ENCODE peak calls at places on chromosomes 11 and 22, in six cellular contexts. One of them, this sample, is unnamed.

GRCh38 chr11:93700830-93701229 is 39.3 kb downstream of the CEP295 start:
- DNase-seq in uterus: no peak
- DNase-seq in cardiac muscle cell: peak; percentile 52
- DNase-seq in suprapubic skin: no peak
- DNase-seq in heart right ventricle: peak; percentile 9
- DNase-seq in K562: no peak
- DNase-seq in this sample: no peak

GRCh38 chr11:127136438-127136837 is 135.9 kb upstream of the KIRREL3 start:
- DNase-seq in K562: no peak
- DNase-seq in uterus: no peak
- DNase-seq in cardiac muscle cell: no peak
- DNase-seq in suprapubic skin: no peak
- DNase-seq in heart right ventricle: no peak
- DNase-seq in this sample: no peak

GRCh38 chr22:32583921-32584335 is 109.3 kb downstream of the FBXO7 start:
- DNase-seq in uterus: no peak
- DNase-seq in cardiac muscle cell: peak; percentile 69
- DNase-seq in K562: no peak
- DNase-seq in heart right ventricle: no peak
- DNase-seq in suprapubic skin: no peak
- DNase-seq in this sample: no peak

GRCh38 chr11:130315354-130315970 is 745 bp upstream of the ZBTB44 start:
- DNase-seq in K562: peak; percentile 14
- DNase-seq in heart right ventricle: peak; percentile 13
- DNase-seq in cardiac muscle cell: peak; percentile 10
- DNase-seq in suprapubic skin: peak; percentile 67
- DNase-seq in uterus: peak; percentile 21
- DNase-seq in this sample: peak; percentile 32

GRCh38 chr11:66080055-66080817 is 10.2 kb downstream of the PACS1 start:
- DNase-seq in K562: peak; percentile 57
- DNase-seq in cardiac muscle cell: peak; percentile 74
- DNase-seq in suprapubic skin: peak; percentile 77
- DNase-seq in uterus: peak; percentile 57
- DNase-seq in heart right ventricle: peak; percentile 22
- DNase-seq in this sample: no peak

GRCh38 chr11:10925149-10925926 is 67.5 kb upstream of the ZBED5 start:
- DNase-seq in uterus: no peak
- DNase-seq in heart right ventricle: no peak
- DNase-seq in K562: no peak
- DNase-seq in cardiac muscle cell: no peak
- DNase-seq in suprapubic skin: no peak
- DNase-seq in this sample: no peak

GRCh38 chr11:79431535-79431934 is 9.3 kb downstream of the TENM4 start:
- DNase-seq in K562: no peak
- DNase-seq in uterus: no peak
- DNase-seq in cardiac muscle cell: no peak
- DNase-seq in heart right ventricle: no peak
- DNase-seq in suprapubic skin: no peak
- DNase-seq in this sample: no peak

GRCh38 chr11:88418508-88418907 is 81.0 kb upstream of the CTSC start:
- DNase-seq in K562: no peak
- DNase-seq in uterus: no peak
- DNase-seq in heart right ventricle: no peak
- DNase-seq in cardiac muscle cell: no peak
- DNase-seq in suprapubic skin: no peak
- DNase-seq in this sample: no peak

GRCh38 chr22:41564563-41564962 is 3.8 kb downstream of the CSDC2 start:
- DNase-seq in suprapubic skin: no peak
- DNase-seq in cardiac muscle cell: no peak
- DNase-seq in heart right ventricle: no peak
- DNase-seq in uterus: no peak
- DNase-seq in K562: no peak
- DNase-seq in this sample: no peak

GRCh38 chr22:21102659-21103267 is 57.0 kb downstream of the LRRC74B start:
- DNase-seq in cardiac muscle cell: peak; percentile 70
- DNase-seq in heart right ventricle: peak; percentile 48
- DNase-seq in suprapubic skin: no peak
- DNase-seq in K562: peak; percentile 100
- DNase-seq in uterus: peak; percentile 42
- DNase-seq in this sample: peak; percentile 32

GRCh38 chr11:119878990-119879389 is 150.0 kb upstream of the NECTIN1 start:
- DNase-seq in heart right ventricle: no peak
- DNase-seq in K562: no peak
- DNase-seq in uterus: no peak
- DNase-seq in cardiac muscle cell: no peak
- DNase-seq in suprapubic skin: no peak
- DNase-seq in this sample: peak; percentile 11

GRCh38 chr11:100618914-100619313 is 68.2 kb upstream of the ARHGAP42 start:
- DNase-seq in uterus: no peak
- DNase-seq in heart right ventricle: no peak
- DNase-seq in suprapubic skin: no peak
- DNase-seq in K562: no peak
- DNase-seq in cardiac muscle cell: no peak
- DNase-seq in this sample: no peak

GRCh38 chr11:100622404-100622803 is 64.7 kb upstream of the ARHGAP42 start:
- DNase-seq in cardiac muscle cell: no peak
- DNase-seq in heart right ventricle: no peak
- DNase-seq in suprapubic skin: no peak
- DNase-seq in K562: no peak
- DNase-seq in uterus: no peak
- DNase-seq in this sample: no peak

GRCh38 chr11:100624346-100624745 is 62.7 kb upstream of the ARHGAP42 start:
- DNase-seq in uterus: no peak
- DNase-seq in K562: no peak
- DNase-seq in heart right ventricle: no peak
- DNase-seq in cardiac muscle cell: no peak
- DNase-seq in suprapubic skin: no peak
- DNase-seq in this sample: no peak

GRCh38 chr11:100625041-100625440 is 62.0 kb upstream of the ARHGAP42 start:
- DNase-seq in suprapubic skin: no peak
- DNase-seq in K562: no peak
- DNase-seq in cardiac muscle cell: peak; percentile 24
- DNase-seq in heart right ventricle: no peak
- DNase-seq in uterus: no peak
- DNase-seq in this sample: no peak

DNA sequence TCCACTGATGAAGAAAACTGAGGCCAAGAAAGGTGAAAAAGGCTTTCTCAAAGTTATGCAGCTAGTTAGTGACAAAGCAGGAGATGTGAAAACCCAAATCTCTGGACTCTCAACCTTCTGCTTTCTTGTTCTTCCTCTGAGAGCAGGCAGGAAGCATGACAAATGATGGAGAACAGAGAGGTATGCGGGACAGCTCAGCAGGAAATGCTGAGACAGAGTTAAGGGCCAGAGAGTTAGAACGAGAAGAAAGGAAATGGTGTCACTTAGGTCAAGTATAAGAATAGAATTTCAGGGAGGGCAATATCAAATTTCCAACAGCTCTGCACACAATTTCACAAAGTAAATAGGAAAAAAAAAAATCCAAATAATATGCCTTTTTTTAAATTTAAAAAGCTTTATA is 67.6 kb upstream of the ARHGAP42 start:
- DNase-seq in uterus: no peak
- DNase-seq in cardiac muscle cell: peak; percentile 17
- DNase-seq in heart right ventricle: no peak
- DNase-seq in K562: no peak
- DNase-seq in suprapubic skin: no peak
- DNase-seq in this sample: no peak
- H3K27ac ChIP-seq in uterus: no peak overlapping the region
- H3K27ac ChIP-seq in cardiac muscle cell: peak overlapping the region; percentile 56
- H3K27ac ChIP-seq in heart right ventricle: no peak overlapping the region
- H3K27ac ChIP-seq in K562: no peak overlapping the region
- H3K27ac ChIP-seq in suprapubic skin: no peak overlapping the region
- H3K27ac ChIP-seq in this sample: no peak overlapping the region

GRCh38 chr11:204587-205109 is 2.6 kb downstream of the BET1L start:
- DNase-seq in cardiac muscle cell: no peak
- DNase-seq in K562: no peak
- DNase-seq in suprapubic skin: no peak
- DNase-seq in heart right ventricle: no peak
- DNase-seq in uterus: peak; percentile 12
- DNase-seq in this sample: no peak

GRCh38 chr11:206516-207212 is 535 bp downstream of the BET1L start:
- DNase-seq in heart right ventricle: no peak
- DNase-seq in cardiac muscle cell: no peak
- DNase-seq in suprapubic skin: peak; percentile 80
- DNase-seq in uterus: peak; percentile 42
- DNase-seq in K562: peak; percentile 37
- DNase-seq in this sample: no peak

GRCh38 chr11:203945-204586 is 3.1 kb downstream of the BET1L start:
- DNase-seq in heart right ventricle: no peak
- DNase-seq in cardiac muscle cell: no peak
- DNase-seq in suprapubic skin: no peak
- DNase-seq in uterus: peak; percentile 13
- DNase-seq in K562: no peak
- DNase-seq in this sample: no peak

GRCh38 chr11:206002-206384 is 1.2 kb downstream of the BET1L start:
- DNase-seq in uterus: peak; percentile 19
- DNase-seq in K562: no peak
- DNase-seq in heart right ventricle: no peak
- DNase-seq in suprapubic skin: peak; percentile 57
- DNase-seq in cardiac muscle cell: no peak
- DNase-seq in this sample: no peak

DNA sequence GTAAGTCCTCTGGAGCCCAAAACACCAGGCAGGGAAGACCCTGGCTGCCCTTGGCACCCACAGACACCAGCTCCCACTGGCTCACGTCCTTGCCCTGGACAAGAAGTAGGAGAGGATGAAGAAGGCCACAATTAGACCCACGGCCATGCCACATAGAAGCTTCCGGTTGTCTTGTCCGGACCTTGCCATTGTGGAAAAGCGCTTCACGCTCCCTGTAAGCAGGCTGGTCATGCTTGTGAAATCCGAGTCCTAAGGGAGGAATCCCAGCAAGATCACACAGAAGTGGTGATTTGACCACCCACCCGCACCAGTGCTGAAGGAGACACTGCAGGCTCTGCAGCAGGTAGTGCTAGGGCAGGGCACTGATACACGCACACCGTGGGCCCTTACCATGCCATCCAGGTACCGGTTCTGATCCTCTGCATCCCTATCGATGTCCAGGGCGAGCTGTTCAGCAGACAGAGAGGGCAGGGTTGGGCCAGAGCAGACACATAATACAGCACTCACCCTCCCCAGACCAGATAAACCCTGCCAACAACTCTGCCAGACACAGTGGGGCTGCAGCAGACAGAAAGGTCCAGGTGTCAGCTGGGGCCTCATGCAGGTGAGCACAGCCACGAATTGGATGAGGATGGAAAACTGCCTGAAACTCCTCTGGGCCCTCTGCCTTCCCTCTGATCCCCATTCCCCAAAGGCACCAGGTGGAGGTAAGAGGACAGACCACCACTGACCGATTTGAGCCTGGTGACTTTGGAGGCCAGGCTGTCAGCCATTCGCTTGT is 1.8 kb downstream of the BET1L start:
- DNase-seq in cardiac muscle cell: no peak
- DNase-seq in heart right ventricle: no peak
- DNase-seq in K562: no peak
- DNase-seq in uterus: peak; percentile 13
- DNase-seq in suprapubic skin: no peak
- DNase-seq in this sample: no peak
- H3K27ac ChIP-seq in cardiac muscle cell: no peak overlapping the region
- H3K27ac ChIP-seq in heart right ventricle: no peak overlapping the region
- H3K27ac ChIP-seq in K562: no peak overlapping the region
- H3K27ac ChIP-seq in uterus: no peak overlapping the region
- H3K27ac ChIP-seq in suprapubic skin: no peak overlapping the region
- H3K27ac ChIP-seq in this sample: no peak overlapping the region

GRCh38 chr22:23767303-23767672 is 484 bp downstream of the CHCHD10 start:
- DNase-seq in heart right ventricle: no peak
- DNase-seq in suprapubic skin: no peak
- DNase-seq in cardiac muscle cell: no peak
- DNase-seq in uterus: no peak
- DNase-seq in K562: no peak
- DNase-seq in this sample: no peak
- H3K27ac ChIP-seq in heart right ventricle: peak overlapping the region; percentile 91
- H3K27ac ChIP-seq in suprapubic skin: peak overlapping the region; percentile 86
- H3K27ac ChIP-seq in cardiac muscle cell: peak overlapping the region; percentile 84
- H3K27ac ChIP-seq in uterus: peak overlapping the region; percentile 43
- H3K27ac ChIP-seq in K562: peak overlapping the region; percentile 98
- H3K27ac ChIP-seq in this sample: peak overlapping the region; percentile 91

DNA sequence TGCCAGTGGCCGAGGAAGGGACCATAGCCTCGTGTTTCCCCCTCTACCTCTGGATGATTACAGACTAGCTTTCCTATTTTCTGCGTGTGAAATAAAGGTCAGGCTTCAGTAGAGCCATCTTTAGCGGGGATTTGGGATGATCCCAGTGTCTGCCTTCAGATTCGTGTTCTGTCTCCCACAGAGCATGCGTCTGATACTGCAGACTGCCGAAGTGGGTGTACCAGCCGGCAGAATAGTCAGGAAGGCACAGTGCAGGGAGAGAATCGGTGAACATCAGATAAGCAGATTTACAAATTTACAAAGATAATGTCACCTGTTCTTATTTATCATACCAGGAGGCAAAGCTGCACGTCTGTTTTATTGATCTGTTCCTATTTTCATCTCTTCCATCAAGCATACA is 11.1 kb downstream of the CTTN start:
- DNase-seq in heart right ventricle: no peak
- DNase-seq in K562: no peak
- DNase-seq in cardiac muscle cell: no peak
- DNase-seq in uterus: no peak
- DNase-seq in suprapubic skin: no peak
- DNase-seq in this sample: no peak
- H3K27ac ChIP-seq in heart right ventricle: peak overlapping the region; percentile 45
- H3K27ac ChIP-seq in K562: no peak overlapping the region
- H3K27ac ChIP-seq in cardiac muscle cell: no peak overlapping the region
- H3K27ac ChIP-seq in uterus: no peak overlapping the region
- H3K27ac ChIP-seq in suprapubic skin: no peak overlapping the region
- H3K27ac ChIP-seq in this sample: no peak overlapping the region

GRCh38 chr11:47354913-47355282 is 2.4 kb upstream of the MYBPC3 start:
- DNase-seq in K562: no peak
- DNase-seq in suprapubic skin: no peak
- DNase-seq in cardiac muscle cell: peak; percentile 22
- DNase-seq in heart right ventricle: peak; percentile 10
- DNase-seq in uterus: peak; percentile 17
- DNase-seq in this sample: no peak
- H3K27ac ChIP-seq in K562: no peak overlapping the region
- H3K27ac ChIP-seq in suprapubic skin: peak overlapping the region; percentile 64
- H3K27ac ChIP-seq in cardiac muscle cell: peak overlapping the region; percentile 96
- H3K27ac ChIP-seq in heart right ventricle: peak overlapping the region; percentile 92
- H3K27ac ChIP-seq in uterus: peak overlapping the region; percentile 80
- H3K27ac ChIP-seq in this sample: peak overlapping the region; percentile 36

GRCh38 chr22:48144318-48144717 is 1381.9 kb downstream of the TBC1D22A start:
- DNase-seq in cardiac muscle cell: no peak
- DNase-seq in K562: no peak
- DNase-seq in suprapubic skin: no peak
- DNase-seq in heart right ventricle: no peak
- DNase-seq in uterus: no peak
- DNase-seq in this sample: no peak
- H3K27ac ChIP-seq in cardiac muscle cell: no peak overlapping the region
- H3K27ac ChIP-seq in K562: no peak overlapping the region
- H3K27ac ChIP-seq in suprapubic skin: no peak overlapping the region
- H3K27ac ChIP-seq in heart right ventricle: no peak overlapping the region
- H3K27ac ChIP-seq in uterus: no peak overlapping the region
- H3K27ac ChIP-seq in this sample: no peak overlapping the region

DNA sequence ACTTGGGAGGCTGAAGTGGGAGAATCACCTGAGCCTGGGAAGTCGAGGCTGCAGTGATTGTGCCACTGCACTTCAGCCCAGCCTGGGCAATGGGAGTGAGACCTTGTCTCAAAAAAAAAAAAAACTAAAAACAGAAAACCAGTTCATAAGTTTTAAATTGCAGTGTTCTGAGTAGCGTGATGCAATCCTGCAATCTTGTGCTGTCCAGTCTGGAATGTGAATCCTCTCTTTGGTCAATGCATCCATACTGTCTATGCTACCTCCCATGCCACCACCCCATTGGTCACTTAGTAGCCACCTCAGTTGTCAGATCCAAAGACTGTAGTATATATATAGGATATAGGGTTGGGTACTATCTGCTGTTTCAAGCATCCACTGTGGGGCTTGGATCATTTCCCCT is 11.1 kb downstream of the YAP1 start:
- DNase-seq in uterus: no peak
- DNase-seq in suprapubic skin: no peak
- DNase-seq in cardiac muscle cell: peak; percentile 59
- DNase-seq in heart right ventricle: no peak
- DNase-seq in K562: no peak
- DNase-seq in this sample: no peak
- H3K27ac ChIP-seq in uterus: no peak overlapping the region
- H3K27ac ChIP-seq in suprapubic skin: no peak overlapping the region
- H3K27ac ChIP-seq in cardiac muscle cell: no peak overlapping the region
- H3K27ac ChIP-seq in heart right ventricle: no peak overlapping the region
- H3K27ac ChIP-seq in K562: no peak overlapping the region
- H3K27ac ChIP-seq in this sample: no peak overlapping the region

This sample was measured in substantia nigra.